ENCODE peak calls at places on chromosomes 3 and 15, in eight cellular contexts. Y is thoracic aorta, T is colonic mucosa, J is HepG2, N is pancreas, Z is hepatocyte, A is tibial artery, C is fibroblast of lung. Q is an unnamed sample.

GRCh38 chr3:29694331-29694730 is 413.5 kb downstream of the RBMS3 start:
- DNase-seq in N (no peak), Y (no peak), T (no peak), A (no peak), J (no peak), C (no peak), Z (no peak), Q (no peak)

GRCh38 chr15:30044377-30044776 is 38.4 kb upstream of the GOLGA8J start:
- DNase-seq in Y (no peak), C (no peak), N (no peak), T (no peak), Z (no peak), J (no peak), A (no peak), Q (peak; percentile 36)

GRCh38 chr15:67120839-67121540 is 55.6 kb downstream of the SMAD3 start:
- DNase-seq in J (no peak), C (peak; percentile 95), Y (peak; percentile 84), T (peak; percentile 84), N (peak; percentile 86), Z (peak; percentile 86), A (peak; percentile 92), Q (peak; percentile 81)

GRCh38 chr15:41847206-41847605 is 8.6 kb downstream of the PLA2G4B start:
- DNase-seq in J (no peak), T (no peak), Z (no peak), A (no peak), N (no peak), C (no peak), Y (no peak), Q (no peak)

GRCh38 chr15:71610991-71611720 is 199.2 kb upstream of the NR2E3 start:
- DNase-seq in N (no peak), T (no peak), Y (no peak), J (no peak), A (no peak), Z (no peak), C (no peak), Q (peak; percentile 21)

GRCh38 chr3:185984203-185984602 is 46.4 kb upstream of the TRA2B start:
- DNase-seq in C (no peak), Z (no peak), T (no peak), Y (no peak), J (no peak), N (no peak), A (no peak), Q (no peak)

GRCh38 chr3:175057406-175057805 is 198.3 kb downstream of the NAALADL2 start:
- DNase-seq in C (no peak), J (no peak), A (no peak), Y (no peak), Z (no peak), T (no peak), N (no peak), Q (no peak)

GRCh38 chr3:52433328-52434060 is 11.4 kb downstream of the SEMA3G start:
- DNase-seq in A (no peak), T (no peak), N (no peak), C (no peak), Y (no peak), Z (no peak), J (no peak), Q (peak; percentile 55)

GRCh38 chr3:196778755-196779154 is 39.1 kb downstream of the PAK2 start:
- DNase-seq in Z (no peak), Y (no peak), A (no peak), T (no peak), N (no peak), J (no peak), C (peak; percentile 56), Q (no peak)

GRCh38 chr15:29268706-29269484 is 727 bp downstream of the NSMCE3 start:
- DNase-seq in Z (peak; percentile 59), J (no peak), Y (no peak), N (peak; percentile 67), T (peak; percentile 32), C (peak; percentile 37), A (peak; percentile 21), Q (peak; percentile 17)

GRCh38 chr15:77693576-77693975 is 60.9 kb upstream of the LINGO1 start:
- DNase-seq in Y (no peak), J (no peak), N (peak; percentile 7), A (no peak), Z (no peak), T (no peak), C (no peak), Q (no peak)

DNA sequence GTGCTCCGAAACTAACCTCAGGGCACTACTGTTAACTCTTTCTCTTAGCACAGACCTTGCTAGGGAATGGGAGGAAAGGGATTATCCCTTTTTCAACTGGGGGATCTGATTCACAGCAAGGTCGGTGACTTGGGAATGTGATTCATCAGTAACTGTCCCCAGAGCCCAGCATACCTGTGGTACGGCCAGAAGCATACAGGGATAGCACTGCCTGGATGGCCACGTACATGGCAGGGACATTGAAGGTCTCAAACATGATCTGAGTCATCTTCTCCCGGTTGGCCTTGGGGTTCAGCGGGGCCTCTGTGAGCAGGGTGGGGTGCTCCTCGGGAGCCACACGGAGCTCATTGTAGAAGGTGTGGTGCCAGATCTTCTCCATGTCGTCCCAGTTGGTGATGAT is 2.3 kb downstream of the ACTC1 start:
- DNase-seq in T (no peak), Y (no peak), A (no peak), C (no peak), Z (no peak), J (no peak), N (no peak), Q (no peak)
- H3K4me3 ChIP-seq in T (no peak overlapping the region), Y (peak overlapping the region; percentile 73), A (peak overlapping the region; percentile 4), C (no peak overlapping the region), Z (no peak overlapping the region), J (no peak overlapping the region), N (no peak overlapping the region), Q (no peak overlapping the region)

GRCh38 chr3:28334552-28334951 is 14.0 kb upstream of the ZCWPW2 start:
- DNase-seq in C (peak; percentile 28), T (no peak), Z (no peak), Y (no peak), N (no peak), A (no peak), J (no peak), Q (no peak)

DNA sequence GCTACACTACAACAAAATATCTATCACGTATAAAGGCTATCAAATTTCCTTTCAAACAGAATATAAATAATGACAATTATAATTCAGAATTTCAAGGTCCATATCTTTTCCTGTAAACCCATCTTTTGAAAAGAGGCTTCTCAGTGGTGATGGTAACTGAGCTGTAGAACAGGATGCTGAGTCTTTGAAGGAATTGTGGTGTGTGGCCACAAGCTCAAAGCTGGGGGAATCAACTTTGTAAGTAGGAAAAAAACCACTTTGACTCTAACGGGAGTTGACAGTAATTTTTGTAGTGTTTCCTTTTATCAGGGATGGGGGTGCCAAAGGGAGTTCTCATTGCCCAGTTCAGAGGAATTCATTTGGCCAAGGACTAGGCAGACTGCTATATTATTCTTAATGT is 13.3 kb upstream of the ZCWPW2 start:
- DNase-seq in Y (no peak), J (no peak), T (no peak), A (no peak), Z (no peak), C (no peak), N (no peak), Q (no peak)
- H3K36me3 ChIP-seq in Y (peaks cover 10% of the 10 kb centered on the region), J (peaks cover 6% of the 10 kb centered on the region), T (no peaks in the 10 kb centered on the region), A (peaks cover 27% of the 10 kb centered on the region), Z (no peaks in the 10 kb centered on the region), C (peaks cover 1% of the 10 kb centered on the region), N (no peaks in the 10 kb centered on the region), Q (no peaks in the 10 kb centered on the region)

GRCh38 chr3:37961622-37962455 is 28.7 kb upstream of the VILL start:
- DNase-seq in N (no peak), C (no peak), Z (no peak), Y (no peak), T (peak; percentile 57), A (no peak), J (no peak), Q (no peak)

GRCh38 chr3:37963635-37964034 is 27.0 kb upstream of the VILL start:
- DNase-seq in Y (no peak), Z (no peak), C (no peak), A (no peak), J (no peak), T (no peak), N (no peak), Q (no peak)

GRCh38 chr3:37962906-37963486 is 27.6 kb upstream of the VILL start:
- DNase-seq in Y (no peak), T (no peak), J (no peak), A (no peak), N (no peak), C (no peak), Z (peak; percentile 30), Q (no peak)

GRCh38 chr3:37967252-37967881 is 23.2 kb upstream of the VILL start:
- DNase-seq in Y (no peak), C (peak; percentile 73), N (no peak), J (peak; percentile 56), T (peak; percentile 83), Z (peak; percentile 79), A (peak; percentile 68), Q (peak; percentile 88)

GRCh38 chr3:37964716-37965115 is 25.9 kb upstream of the VILL start:
- DNase-seq in J (peak; percentile 82), Y (no peak), A (no peak), N (no peak), Z (no peak), C (no peak), T (no peak), Q (no peak)
- H3K27me3 ChIP-seq in J (no peaks in the 10 kb centered on the region), Y (no peaks in the 10 kb centered on the region), A (no peaks in the 10 kb centered on the region), N (no peaks in the 10 kb centered on the region), Z (no peaks in the 10 kb centered on the region), C (no peaks in the 10 kb centered on the region), T (no peaks in the 10 kb centered on the region), Q (no peaks in the 10 kb centered on the region)

GRCh38 chr3:134030382-134030753 is 643 bp upstream of the SLCO2A1 start:
- DNase-seq in C (no peak), A (no peak), Z (peak; percentile 69), J (peak; percentile 63), Y (no peak), T (peak; percentile 18), N (no peak), Q (peak; percentile 80)

GRCh38 chr3:134030801-134031619 is 1.3 kb upstream of the SLCO2A1 start:
- DNase-seq in Y (no peak), N (no peak), J (no peak), Z (no peak), A (no peak), C (no peak), T (peak; percentile 15), Q (no peak)

GRCh38 chr3:134028486-134029255 is 1.1 kb downstream of the SLCO2A1 start:
- DNase-seq in T (peak; percentile 17), Y (no peak), C (no peak), J (no peak), N (no peak), A (no peak), Z (no peak), Q (no peak)

GRCh38 chr3:134029256-134029733 is 430 bp downstream of the SLCO2A1 start:
- DNase-seq in Z (peak; percentile 50), J (no peak), A (no peak), N (no peak), C (peak; percentile 40), Y (no peak), T (peak; percentile 17), Q (peak; percentile 71)

DNA sequence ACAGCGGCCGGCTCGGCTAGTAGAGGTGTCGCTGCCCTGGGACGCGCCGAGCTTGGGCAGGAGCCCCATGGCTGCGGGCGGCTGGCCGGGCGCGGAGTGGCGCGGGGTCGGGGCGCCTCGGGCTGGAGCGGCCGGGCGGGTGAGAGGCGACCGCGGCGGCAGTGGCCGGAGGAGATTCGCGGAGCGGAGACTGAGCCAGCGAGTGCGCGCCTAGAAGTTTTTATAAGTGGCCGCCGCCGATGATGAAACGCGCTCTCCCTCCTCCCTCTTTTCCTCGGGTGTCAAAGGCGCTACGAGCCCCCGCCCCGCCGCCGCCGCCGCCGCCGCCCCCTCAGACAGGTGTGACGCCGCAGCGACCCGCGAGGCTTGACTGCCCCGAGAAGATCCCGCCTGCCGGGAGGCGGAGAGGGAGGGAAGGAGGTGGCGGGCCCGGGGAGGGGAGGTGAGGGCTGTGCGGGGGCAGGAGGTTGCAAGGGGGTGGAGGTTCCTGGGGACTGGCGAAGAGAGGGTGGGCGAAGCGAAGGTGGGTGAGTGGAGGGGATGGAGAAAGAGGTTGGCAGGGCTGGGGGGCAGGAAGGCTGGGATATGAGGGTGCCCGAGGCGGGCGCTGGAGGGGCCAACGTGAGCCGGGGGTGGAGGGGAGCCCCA is at the start of gene SLCO2A1:
- DNase-seq in T (peak; percentile 40), Z (peak; percentile 81), Y (no peak), A (peak; percentile 33), J (no peak), N (peak; percentile 73), C (peak; percentile 34), Q (peak; percentile 90)
- H3K4me3 ChIP-seq in T (peak within 1 kb of the TSS; percentile 53), Z (peak within 1 kb of the TSS; percentile 82), Y (peak within 1 kb of the TSS; percentile 82), A (peak within 1 kb of the TSS; percentile 49), J (peak within 1 kb of the TSS; percentile 73), N (peak within 1 kb of the TSS; percentile 46), C (peak within 1 kb of the TSS; percentile 75), Q (peak within 1 kb of the TSS; percentile 67)